ENCODE peak calls at places on chromosomes 11 and 22, in six cellular contexts. One of them, this sample, is unnamed.

GRCh38 chr11:99766816-99767215 is 746.1 kb downstream of the CNTN5 start:
- DNase-seq in heart right ventricle: no peak
- DNase-seq in IMR-90: no peak
- DNase-seq in fibroblast of lung: no peak
- DNase-seq in body of pancreas: no peak
- DNase-seq in upper lobe of right lung: no peak
- DNase-seq in this sample: no peak

GRCh38 chr11:117313828-117314768 is 2.0 kb downstream of the BACE1 start:
- DNase-seq in heart right ventricle: no peak
- DNase-seq in IMR-90: no peak
- DNase-seq in fibroblast of lung: no peak
- DNase-seq in body of pancreas: no peak
- DNase-seq in upper lobe of right lung: no peak
- DNase-seq in this sample: no peak

GRCh38 chr11:94198718-94199117 is 70.1 kb downstream of the PANX1 start:
- DNase-seq in heart right ventricle: no peak
- DNase-seq in IMR-90: no peak
- DNase-seq in fibroblast of lung: no peak
- DNase-seq in body of pancreas: no peak
- DNase-seq in upper lobe of right lung: no peak
- DNase-seq in this sample: no peak

GRCh38 chr22:28741200-28741757 is 341 bp downstream of the CHEK2 start:
- DNase-seq in heart right ventricle: no peak
- DNase-seq in IMR-90: no peak
- DNase-seq in fibroblast of lung: no peak
- DNase-seq in body of pancreas: no peak
- DNase-seq in upper lobe of right lung: no peak
- DNase-seq in this sample: no peak

GRCh38 chr11:115503886-115504278 is 333 bp downstream of the CADM1 start:
- DNase-seq in heart right ventricle: peak; percentile 29
- DNase-seq in IMR-90: no peak
- DNase-seq in fibroblast of lung: no peak
- DNase-seq in body of pancreas: no peak
- DNase-seq in upper lobe of right lung: no peak
- DNase-seq in this sample: no peak

GRCh38 chr11:115759622-115760527 is 255.7 kb upstream of the CADM1 start:
- DNase-seq in heart right ventricle: peak; percentile 41
- DNase-seq in IMR-90: no peak
- DNase-seq in fibroblast of lung: peak; percentile 19
- DNase-seq in body of pancreas: no peak
- DNase-seq in upper lobe of right lung: peak; percentile 66
- DNase-seq in this sample: peak; percentile 31

GRCh38 chr11:1771700-1772099 is 8.0 kb upstream of the CTSD start:
- DNase-seq in heart right ventricle: no peak
- DNase-seq in IMR-90: peak; percentile 62
- DNase-seq in fibroblast of lung: peak; percentile 85
- DNase-seq in body of pancreas: peak; percentile 7
- DNase-seq in upper lobe of right lung: peak; percentile 73
- DNase-seq in this sample: no peak

GRCh38 chr22:46272196-46272595 is 4.4 kb downstream of the TTC38 start:
- DNase-seq in heart right ventricle: no peak
- DNase-seq in IMR-90: no peak
- DNase-seq in fibroblast of lung: no peak
- DNase-seq in body of pancreas: no peak
- DNase-seq in upper lobe of right lung: no peak
- DNase-seq in this sample: no peak

GRCh38 chr11:61452825-61453224 is 22.9 kb downstream of the SDHAF2 start:
- DNase-seq in heart right ventricle: no peak
- DNase-seq in IMR-90: no peak
- DNase-seq in fibroblast of lung: no peak
- DNase-seq in body of pancreas: no peak
- DNase-seq in upper lobe of right lung: no peak
- DNase-seq in this sample: no peak

GRCh38 chr22:44957267-44957905 is 52.4 kb downstream of the PHF21B start:
- DNase-seq in heart right ventricle: no peak
- DNase-seq in IMR-90: peak; percentile 6
- DNase-seq in fibroblast of lung: no peak
- DNase-seq in body of pancreas: no peak
- DNase-seq in upper lobe of right lung: no peak
- DNase-seq in this sample: no peak
- TF ChIP-seq CTCF in heart right ventricle: no peak
- TF ChIP-seq CTCF in IMR-90: peak; percentile 32
- TF ChIP-seq CTCF in fibroblast of lung: peak; percentile 18
- TF ChIP-seq CTCF in body of pancreas: no peak
- TF ChIP-seq CTCF in upper lobe of right lung: no peak
- TF ChIP-seq CTCF in this sample: peak; percentile 16

DNA sequence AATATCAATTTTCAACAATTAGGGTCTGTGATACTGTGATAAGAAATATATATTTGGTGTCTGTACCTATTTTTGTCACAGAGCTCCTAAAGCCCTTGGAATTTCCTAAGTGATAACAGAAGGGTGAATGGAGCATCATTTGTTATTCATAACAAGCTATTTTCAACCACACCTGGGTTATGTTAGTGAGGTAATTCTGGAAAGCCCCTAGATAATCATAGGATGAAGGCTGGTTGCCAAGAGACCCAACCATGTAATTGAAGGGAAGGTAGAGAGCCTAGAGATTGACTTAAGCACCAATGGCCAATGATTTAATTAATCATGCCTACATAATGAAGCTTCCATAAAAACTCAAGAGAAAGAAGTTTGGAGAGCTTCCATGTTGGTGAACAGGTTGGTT is 109.4 kb downstream of the KIF18A start:
- DNase-seq in heart right ventricle: no peak
- DNase-seq in IMR-90: no peak
- DNase-seq in fibroblast of lung: no peak
- DNase-seq in body of pancreas: no peak
- DNase-seq in upper lobe of right lung: no peak
- DNase-seq in this sample: no peak
- TF ChIP-seq CTCF in heart right ventricle: no peak
- TF ChIP-seq CTCF in IMR-90: no peak
- TF ChIP-seq CTCF in fibroblast of lung: no peak
- TF ChIP-seq CTCF in body of pancreas: no peak
- TF ChIP-seq CTCF in upper lobe of right lung: no peak
- TF ChIP-seq CTCF in this sample: no peak

DNA sequence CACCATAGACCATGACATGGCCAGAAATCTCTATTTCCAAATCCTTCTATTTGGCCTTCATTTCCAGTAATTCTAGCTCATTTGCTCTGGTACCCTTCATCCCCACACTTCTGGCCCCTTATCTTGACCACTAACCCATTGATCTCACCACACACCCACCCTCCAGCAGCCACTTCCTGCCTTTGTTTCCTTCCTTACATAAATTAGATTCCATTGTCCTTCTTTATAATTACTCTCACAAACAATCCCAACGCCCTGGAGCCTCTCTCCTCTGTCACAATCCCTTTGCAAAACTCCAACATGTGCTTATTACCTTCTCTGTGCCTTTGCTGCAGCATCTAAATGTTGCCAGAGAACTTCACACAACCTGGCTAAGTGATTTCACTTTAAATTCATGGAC is 14.8 kb downstream of the APLNR start:
- DNase-seq in heart right ventricle: no peak
- DNase-seq in IMR-90: no peak
- DNase-seq in fibroblast of lung: no peak
- DNase-seq in body of pancreas: no peak
- DNase-seq in upper lobe of right lung: no peak
- DNase-seq in this sample: no peak
- TF ChIP-seq CTCF in heart right ventricle: no peak
- TF ChIP-seq CTCF in IMR-90: no peak
- TF ChIP-seq CTCF in fibroblast of lung: no peak
- TF ChIP-seq CTCF in body of pancreas: no peak
- TF ChIP-seq CTCF in upper lobe of right lung: no peak
- TF ChIP-seq CTCF in this sample: no peak

GRCh38 chr11:125165111-125165663 is 636 bp downstream of the PKNOX2 start:
- DNase-seq in heart right ventricle: peak; percentile 42
- DNase-seq in IMR-90: peak; percentile 24
- DNase-seq in fibroblast of lung: peak; percentile 26
- DNase-seq in body of pancreas: peak; percentile 56
- DNase-seq in upper lobe of right lung: peak; percentile 70
- DNase-seq in this sample: peak; percentile 39

GRCh38 chr11:125164091-125164421 is 495 bp upstream of the PKNOX2 start:
- DNase-seq in heart right ventricle: no peak
- DNase-seq in IMR-90: no peak
- DNase-seq in fibroblast of lung: no peak
- DNase-seq in body of pancreas: no peak
- DNase-seq in upper lobe of right lung: no peak
- DNase-seq in this sample: no peak

GRCh38 chr11:125163431-125164011 is 1.0 kb upstream of the PKNOX2 start:
- DNase-seq in heart right ventricle: no peak
- DNase-seq in IMR-90: no peak
- DNase-seq in fibroblast of lung: no peak
- DNase-seq in body of pancreas: no peak
- DNase-seq in upper lobe of right lung: no peak
- DNase-seq in this sample: no peak

GRCh38 chr11:125165664-125166346 is 1.3 kb downstream of the PKNOX2 start:
- DNase-seq in heart right ventricle: no peak
- DNase-seq in IMR-90: peak; percentile 33
- DNase-seq in fibroblast of lung: peak; percentile 41
- DNase-seq in body of pancreas: no peak
- DNase-seq in upper lobe of right lung: no peak
- DNase-seq in this sample: no peak

DNA sequence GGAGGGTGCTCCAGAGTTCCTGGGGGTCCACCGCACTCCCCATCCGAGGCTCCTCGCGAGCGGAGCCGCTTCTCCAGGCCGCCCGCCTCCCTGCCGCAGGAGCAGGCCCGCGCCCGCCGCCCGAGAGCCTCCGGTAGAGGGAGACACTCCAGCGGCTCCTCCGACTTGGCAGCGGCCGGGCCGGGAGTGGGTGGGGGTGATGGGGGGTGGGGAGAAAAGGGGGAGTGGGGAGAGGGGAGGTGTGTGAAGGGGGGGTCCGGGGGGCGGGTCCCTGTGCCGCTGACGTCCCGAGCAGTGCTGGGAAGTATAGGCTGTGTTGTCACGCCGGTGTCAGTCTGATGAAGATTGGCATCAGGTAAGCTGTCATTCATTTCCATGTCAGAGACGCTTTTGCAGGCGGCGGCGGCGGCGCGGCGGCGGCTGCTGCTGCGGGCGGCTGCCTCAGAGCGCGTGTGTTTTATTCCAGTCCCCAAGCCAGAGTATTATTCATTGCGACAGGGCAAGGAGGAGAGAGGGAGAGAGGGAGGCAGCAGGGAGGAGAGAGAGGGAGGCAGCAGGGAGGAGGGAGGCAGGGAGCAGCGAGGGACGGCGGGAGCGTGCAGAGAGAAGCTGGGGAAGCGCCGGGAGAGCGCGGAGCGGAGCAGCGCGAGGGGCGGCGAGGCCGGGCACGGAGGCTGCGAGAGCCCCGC is at the start of gene PKNOX2:
- DNase-seq in heart right ventricle: peak; percentile 83
- DNase-seq in IMR-90: peak; percentile 67
- DNase-seq in fibroblast of lung: peak; percentile 84
- DNase-seq in body of pancreas: peak; percentile 81
- DNase-seq in upper lobe of right lung: peak; percentile 86
- DNase-seq in this sample: peak; percentile 95
- TF ChIP-seq CTCF in heart right ventricle: peak; percentile 76
- TF ChIP-seq CTCF in IMR-90: peak; percentile 66
- TF ChIP-seq CTCF in fibroblast of lung: peak; percentile 54
- TF ChIP-seq CTCF in body of pancreas: peak; percentile 76
- TF ChIP-seq CTCF in upper lobe of right lung: peak; percentile 57
- TF ChIP-seq CTCF in this sample: peak; percentile 71

DNA sequence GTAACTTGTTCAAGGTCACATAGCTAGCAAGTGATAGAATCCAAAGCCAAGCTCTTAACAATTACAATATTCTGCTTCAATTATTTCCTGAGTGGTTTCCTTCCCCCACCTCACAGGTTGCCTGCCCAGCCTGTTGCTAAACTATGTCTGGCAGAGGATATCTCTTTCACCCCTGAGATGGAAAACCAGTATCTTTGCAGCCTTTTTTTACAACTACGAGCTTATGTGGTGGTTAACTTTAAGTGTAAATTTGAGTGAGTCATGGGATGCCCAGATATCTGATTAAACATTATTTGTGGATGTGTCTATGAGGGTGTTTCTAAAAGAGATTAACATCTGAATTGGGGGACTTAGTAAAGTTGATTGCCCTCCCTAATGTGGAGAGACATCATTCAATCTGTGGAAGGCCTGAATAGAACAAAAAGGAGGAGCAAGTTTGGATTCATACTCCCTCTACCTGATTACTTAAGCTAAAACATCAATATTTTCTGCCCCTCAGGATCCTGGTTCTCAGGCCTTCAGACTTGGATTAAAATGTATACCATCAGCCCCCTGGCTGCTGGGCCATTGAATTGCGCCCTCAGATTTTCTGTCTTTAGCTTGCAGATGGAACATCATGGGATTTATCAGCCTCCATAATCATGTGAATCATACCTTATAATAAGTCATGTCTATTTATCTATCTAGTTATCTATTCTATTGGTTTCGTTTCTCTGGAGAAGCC is 911.9 kb downstream of the METTL15 start:
- DNase-seq in heart right ventricle: no peak
- DNase-seq in IMR-90: peak; percentile 66
- DNase-seq in fibroblast of lung: peak; percentile 27
- DNase-seq in body of pancreas: no peak
- DNase-seq in upper lobe of right lung: no peak
- DNase-seq in this sample: peak; percentile 17
- TF ChIP-seq CTCF in heart right ventricle: no peak
- TF ChIP-seq CTCF in IMR-90: peak; percentile 63
- TF ChIP-seq CTCF in fibroblast of lung: peak; percentile 54
- TF ChIP-seq CTCF in body of pancreas: peak; percentile 33
- TF ChIP-seq CTCF in upper lobe of right lung: no peak
- TF ChIP-seq CTCF in this sample: peak; percentile 78

This sample was measured in endothelial cell.